ENCODE peak calls at places on chromosomes 3 and 15, in nine cellular contexts. O is endodermal cell, Q is spleen, Z is prostate gland, B is pancreas, W is left ventricle myocardium inferior, V is transverse colon, D is uterus, X is Peyer's patch. N is an unnamed sample.

GRCh38 chr3:164155386-164155785 is 922.9 kb downstream of the SI start:
- DNase-seq in O (no peak), Q (no peak), Z (no peak), B (no peak), W (no peak), V (no peak), D (no peak), X (no peak), N (no peak)

GRCh38 chr3:32018723-32019564 is 37.4 kb downstream of the ZNF860 start:
- DNase-seq in O (no peak), Q (no peak), Z (peak; percentile 16), B (no peak), W (no peak), V (no peak), D (no peak), X (no peak), N (no peak)

GRCh38 chr3:138049157-138049919 is 39.4 kb downstream of the CLDN18 start:
- DNase-seq in O (peak; percentile 79), Q (no peak), Z (no peak), B (no peak), W (no peak), V (no peak), D (no peak), X (no peak), N (no peak)

GRCh38 chr3:192409838-192410683 is 317.3 kb downstream of the FGF12 start:
- DNase-seq in O (peak; percentile 81), Q (peak; percentile 76), Z (no peak), B (no peak), W (peak; percentile 18), V (no peak), D (no peak), X (no peak), N (peak; percentile 74)

GRCh38 chr3:57015350-57015729 is 45.1 kb upstream of the SPATA12 start:
- DNase-seq in O (no peak), Q (no peak), Z (no peak), B (no peak), W (no peak), V (no peak), D (no peak), X (no peak), N (no peak)

GRCh38 chr3:159616234-159616825 is 372.3 kb upstream of the IL12A start:
- DNase-seq in O (peak; percentile 83), Q (no peak), Z (peak; percentile 8), B (no peak), W (peak; percentile 31), V (peak; percentile 55), D (peak; percentile 21), X (peak; percentile 50), N (no peak)

GRCh38 chr3:152109038-152109437 is 159.7 kb upstream of the MBNL1 start:
- DNase-seq in O (no peak), Q (no peak), Z (no peak), B (no peak), W (no peak), V (no peak), D (no peak), X (no peak), N (no peak)

GRCh38 chr15:89018235-89018634 is 70.0 kb upstream of the ABHD2 start:
- DNase-seq in O (no peak), Q (no peak), Z (no peak), B (no peak), W (peak; percentile 70), V (no peak), D (peak; percentile 83), X (no peak), N (no peak)

GRCh38 chr3:52108302-52109232 is 45.7 kb downstream of the POC1A start:
- DNase-seq in O (peak; percentile 61), Q (peak; percentile 63), Z (no peak), B (no peak), W (peak; percentile 55), V (no peak), D (peak; percentile 64), X (no peak), N (no peak)

GRCh38 chr3:30752961-30753360 is 141.5 kb downstream of the GADL1 start:
- DNase-seq in O (no peak), Q (no peak), Z (no peak), B (no peak), W (no peak), V (peak; percentile 41), D (no peak), X (peak; percentile 62), N (no peak)

GRCh38 chr3:152426393-152426792 is 157.7 kb downstream of the MBNL1 start:
- DNase-seq in O (no peak), Q (no peak), Z (no peak), B (no peak), W (no peak), V (no peak), D (no peak), X (no peak), N (no peak)

GRCh38 chr15:33201376-33202189 is 7.1 kb upstream of the FMN1 start:
- DNase-seq in O (peak; percentile 91), Q (peak; percentile 79), Z (no peak), B (peak; percentile 65), W (no peak), V (peak; percentile 66), D (no peak), X (peak; percentile 82), N (peak; percentile 62)

GRCh38 chr3:45957606-45958005 is 14.3 kb downstream of the CXCR6 start:
- DNase-seq in O (peak; percentile 13), Q (no peak), Z (no peak), B (no peak), W (no peak), V (no peak), D (no peak), X (no peak), N (no peak)

GRCh38 chr3:133570139-133570936 is 3.1 kb upstream of the CDV3 start:
- DNase-seq in O (no peak), Q (no peak), Z (peak; percentile 15), B (peak; percentile 32), W (no peak), V (no peak), D (no peak), X (no peak), N (no peak)

GRCh38 chr15:92000709-92001108 is 147.2 kb downstream of the SLCO3A1 start:
- DNase-seq in O (no peak), Q (no peak), Z (no peak), B (no peak), W (no peak), V (no peak), D (no peak), X (no peak), N (no peak)

GRCh38 chr15:31372635-31373091 is 46.0 kb downstream of the KLF13 start:
- DNase-seq in O (peak; percentile 80), Q (peak; percentile 73), Z (no peak), B (peak; percentile 56), W (peak; percentile 87), V (no peak), D (peak; percentile 67), X (no peak), N (no peak)

GRCh38 chr15:68292157-68292781 is 14.7 kb downstream of the FEM1B start:
- DNase-seq in O (no peak), Q (no peak), Z (no peak), B (no peak), W (no peak), V (no peak), D (no peak), X (no peak), N (no peak)
- H3K27ac ChIP-seq in O (no peak overlapping the region), Q (no peak overlapping the region), Z (no peak overlapping the region), B (no peak overlapping the region), W (peak overlapping the region; percentile 60), V (no peak overlapping the region), D (no peak overlapping the region), X (no peak overlapping the region), N (no peak overlapping the region)

GRCh38 chr15:79308874-79309273 is 2.0 kb upstream of the TMED3 start:
- DNase-seq in O (no peak), Q (no peak), Z (no peak), B (no peak), W (no peak), V (no peak), D (no peak), X (no peak), N (no peak)
- H3K27me3 ChIP-seq in O (peaks cover 67% of the 10 kb centered on the region), Q (peaks cover 52% of the 10 kb centered on the region), Z (no peaks in the 10 kb centered on the region), B (no peaks in the 10 kb centered on the region), W (peaks cover 60% of the 10 kb centered on the region), V (peaks cover 33% of the 10 kb centered on the region), D (no peaks in the 10 kb centered on the region), X (no peaks in the 10 kb centered on the region), N (peaks cover 5% of the 10 kb centered on the region)

GRCh38 chr3:174533286-174533685 is 325.8 kb upstream of the NAALADL2 start:
- DNase-seq in O (no peak), Q (no peak), Z (no peak), B (no peak), W (no peak), V (no peak), D (no peak), X (no peak), N (no peak)

GRCh38 chr3:174531262-174531982 is 327.7 kb upstream of the NAALADL2 start:
- DNase-seq in O (no peak), Q (no peak), Z (no peak), B (no peak), W (no peak), V (no peak), D (no peak), X (no peak), N (no peak)

GRCh38 chr3:174532216-174532615 is 326.9 kb upstream of the NAALADL2 start:
- DNase-seq in O (no peak), Q (no peak), Z (no peak), B (no peak), W (no peak), V (no peak), D (no peak), X (no peak), N (no peak)

GRCh38 chr3:174532776-174533175 is 326.4 kb upstream of the NAALADL2 start:
- DNase-seq in O (no peak), Q (no peak), Z (no peak), B (no peak), W (no peak), V (no peak), D (no peak), X (no peak), N (no peak)

DNA sequence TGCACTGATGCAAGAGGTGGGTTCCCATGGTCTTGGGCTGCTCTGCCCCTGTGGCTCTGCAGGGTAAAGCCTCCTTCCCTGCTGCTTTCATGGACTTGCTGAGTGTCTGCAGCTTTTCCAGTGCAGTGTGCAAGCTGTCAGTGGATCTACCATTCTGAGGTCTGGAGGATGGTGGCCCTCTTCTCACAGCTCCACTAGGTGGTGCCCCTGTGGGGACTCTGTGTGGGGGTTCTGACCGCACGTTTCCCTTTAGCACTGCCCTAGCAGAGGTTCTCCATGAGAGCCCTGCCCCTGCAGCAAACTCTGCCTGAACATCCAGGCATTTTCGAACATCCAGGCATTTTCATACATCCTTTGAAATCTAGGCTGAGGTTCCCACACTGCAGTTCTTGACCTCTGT is 329.8 kb upstream of the NAALADL2 start:
- DNase-seq in O (peak; percentile 59), Q (no peak), Z (no peak), B (no peak), W (no peak), V (no peak), D (no peak), X (no peak), N (no peak)
- TF ChIP-seq CTCF in O (peak; percentile 61), Q (no peak), Z (no peak), B (no peak), W (no peak), V (no peak), D (no peak), X (no peak), N (no peak)

DNA sequence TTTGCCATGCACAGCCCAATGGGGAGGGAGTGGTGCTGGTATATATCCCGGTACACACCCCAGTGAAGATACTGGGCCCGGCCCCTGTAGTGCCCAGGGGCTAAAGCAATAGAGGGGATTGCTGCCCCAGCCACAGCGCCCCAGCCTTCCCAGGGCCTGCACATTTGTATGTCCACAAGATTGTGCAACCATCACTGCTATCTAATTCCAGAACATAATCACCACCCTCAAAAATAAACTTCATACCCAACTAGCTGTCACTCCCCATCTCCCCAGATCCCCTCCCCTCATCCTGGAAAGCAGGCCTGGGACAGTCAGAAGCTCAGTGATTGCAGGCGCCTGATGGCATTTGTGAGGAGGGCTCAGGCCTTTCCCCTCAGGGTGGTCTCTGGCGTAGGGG is 13.5 kb downstream of the GNAI2 start:
- DNase-seq in O (no peak), Q (no peak), Z (no peak), B (no peak), W (no peak), V (no peak), D (no peak), X (no peak), N (no peak)
- H3K27ac ChIP-seq in O (no peak overlapping the region), Q (peak overlapping the region; percentile 96), Z (no peak overlapping the region), B (no peak overlapping the region), W (peak overlapping the region; percentile 99), V (no peak overlapping the region), D (peak overlapping the region; percentile 46), X (peak overlapping the region; percentile 86), N (peak overlapping the region; percentile 98)

N was measured in left lung.